ENCODE peak calls at places on chromosomes 16 and 17, in five cellular contexts. F is fibroblast of lung; B is GM23248; O is heart left ventricle; A is CD8-positive, alpha-beta T cell. Z is an unnamed sample.

GRCh38 chr16:79528281-79528680 is 72.3 kb downstream of the MAF start:
- DNase-seq in F (no peak), O (no peak), B (no peak), A (no peak), Z (no peak)

GRCh38 chr16:30658731-30659506 is 688 bp downstream of the FBRS start:
- DNase-seq in B (peak; percentile 99), O (peak; percentile 87), A (no peak), F (peak; percentile 96), Z (peak; percentile 79)

GRCh38 chr16:70634861-70635260 is 11.5 kb upstream of the IL34 start:
- DNase-seq in O (no peak), B (peak; percentile 51), A (no peak), F (peak; percentile 79), Z (no peak)

GRCh38 chr17:63949576-63950250 is 17.6 kb upstream of the CD79B start:
- DNase-seq in O (no peak), A (no peak), B (no peak), F (no peak), Z (no peak)

GRCh38 chr17:2008332-2009126 is 16.6 kb downstream of the RTN4RL1 start:
- DNase-seq in O (no peak), F (no peak), B (no peak), A (no peak), Z (no peak)

GRCh38 chr17:82671071-82671470 is 22.8 kb upstream of the WDR45B start:
- DNase-seq in B (no peak), A (no peak), F (no peak), O (no peak), Z (no peak)

GRCh38 chr17:31582151-31582907 is 190.9 kb downstream of the RAB11FIP4 start:
- DNase-seq in F (peak; percentile 63), A (no peak), O (peak; percentile 85), B (peak; percentile 78), Z (no peak)

GRCh38 chr17:41060052-41060604 is at the start of gene KRTAP2-3:
- DNase-seq in B (peak; percentile 97), O (no peak), F (peak; percentile 99), A (no peak), Z (no peak)

GRCh38 chr17:37691807-37692206 is 48.6 kb upstream of the DDX52 start:
- DNase-seq in O (no peak), B (no peak), A (no peak), F (no peak), Z (no peak)

GRCh38 chr17:55770220-55770870 is 19.5 kb downstream of the PCTP start:
- DNase-seq in O (no peak), F (peak; percentile 53), A (no peak), B (peak; percentile 87), Z (no peak)

GRCh38 chr16:82700541-82701240 is 73.9 kb downstream of the CDH13 start:
- DNase-seq in O (no peak), B (peak; percentile 64), A (no peak), F (peak; percentile 69), Z (no peak)

GRCh38 chr17:22507823-22508222 is 815.5 kb downstream of the KCNJ18 start:
- DNase-seq in F (no peak), A (peak; percentile 21), B (no peak), O (no peak), Z (no peak)

GRCh38 chr16:74991593-74992403 is 6.9 kb upstream of the WDR59 start:
- DNase-seq in A (no peak), O (no peak), B (no peak), F (no peak), Z (peak; percentile 89)

GRCh38 chr16:27511657-27512056 is 38.1 kb downstream of the GTF3C1 start:
- DNase-seq in F (no peak), B (no peak), A (no peak), O (no peak), Z (no peak)

GRCh38 chr17:58412910-58413630 is 4.3 kb downstream of the RNF43 start:
- DNase-seq in B (no peak), F (no peak), A (no peak), O (no peak), Z (no peak)

GRCh38 chr16:82535262-82535661 is 91.5 kb upstream of the CDH13 start:
- DNase-seq in F (no peak), A (no peak), B (no peak), O (no peak), Z (no peak)

GRCh38 chr16:80210787-80211186 is 330.0 kb upstream of the DYNLRB2 start:
- DNase-seq in A (no peak), F (no peak), B (no peak), O (no peak), Z (no peak)

GRCh38 chr16:23407436-23408125 is 45.4 kb downstream of the COG7 start:
- DNase-seq in O (no peak), F (no peak), A (no peak), B (no peak), Z (no peak)

GRCh38 chr17:68200689-68201424 is 47.0 kb upstream of the AMZ2 start:
- DNase-seq in B (peak; percentile 73), O (peak; percentile 90), A (peak; percentile 89), F (peak; percentile 57), Z (peak; percentile 78)

GRCh38 chr17:68201425-68201785 is 46.4 kb upstream of the AMZ2 start:
- DNase-seq in A (no peak), O (no peak), B (no peak), F (no peak), Z (no peak)

GRCh38 chr17:68207651-68208253 is 40.1 kb upstream of the AMZ2 start:
- DNase-seq in B (no peak), F (no peak), O (no peak), A (no peak), Z (no peak)

GRCh38 chr17:68204736-68205135 is 43.1 kb upstream of the AMZ2 start:
- DNase-seq in B (no peak), O (no peak), F (no peak), A (no peak), Z (no peak)

DNA sequence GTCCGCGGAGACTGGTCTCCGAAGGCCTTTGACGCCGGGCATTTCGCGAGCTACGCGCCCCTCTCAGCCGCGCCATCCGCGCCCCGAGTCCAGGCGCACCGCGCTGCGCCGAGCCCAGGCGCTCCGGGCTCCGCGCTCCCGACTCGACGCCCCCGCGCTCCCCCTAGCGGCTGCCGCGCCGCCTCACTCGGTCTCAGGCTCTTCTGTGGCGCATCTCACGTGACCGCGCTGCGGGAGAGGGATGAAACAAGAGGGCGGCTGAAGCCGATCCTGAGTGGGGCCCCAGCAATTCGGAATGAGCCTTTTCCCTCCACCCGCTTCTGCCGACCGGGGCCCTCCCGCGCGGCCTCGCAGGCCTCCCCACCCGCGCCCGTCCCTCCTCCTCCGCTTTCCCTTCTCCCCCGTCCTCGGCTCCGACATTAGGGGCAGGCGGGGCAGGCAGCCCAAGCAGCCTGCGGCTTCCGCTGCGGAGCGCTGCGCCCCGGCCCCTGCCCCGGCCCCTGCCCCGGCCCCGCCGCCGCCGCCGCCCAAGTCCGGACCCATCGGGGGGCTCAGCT is 42.5 kb upstream of the AMZ2 start:
- DNase-seq in B (peak; percentile 94), O (peak; percentile 97), A (peak; percentile 96), F (peak; percentile 79), Z (peak; percentile 94)
- H3K4me3 ChIP-seq in B (peak overlapping the region; percentile 74), O (peak overlapping the region; percentile 79), A (peak overlapping the region; percentile 78), F (peak overlapping the region; percentile 76), Z (peak overlapping the region; percentile 69)

GRCh38 chr16:11913425-11914079 is 2.2 kb downstream of the GSPT1 start:
- DNase-seq in O (no peak), F (peak; percentile 58), B (peak; percentile 72), A (no peak), Z (no peak)
- H3K27ac ChIP-seq in O (peak overlapping the region; percentile 96), F (peak overlapping the region; percentile 8), B (peak overlapping the region; percentile 84), A (peak overlapping the region; percentile 68), Z (no peak overlapping the region)

DNA sequence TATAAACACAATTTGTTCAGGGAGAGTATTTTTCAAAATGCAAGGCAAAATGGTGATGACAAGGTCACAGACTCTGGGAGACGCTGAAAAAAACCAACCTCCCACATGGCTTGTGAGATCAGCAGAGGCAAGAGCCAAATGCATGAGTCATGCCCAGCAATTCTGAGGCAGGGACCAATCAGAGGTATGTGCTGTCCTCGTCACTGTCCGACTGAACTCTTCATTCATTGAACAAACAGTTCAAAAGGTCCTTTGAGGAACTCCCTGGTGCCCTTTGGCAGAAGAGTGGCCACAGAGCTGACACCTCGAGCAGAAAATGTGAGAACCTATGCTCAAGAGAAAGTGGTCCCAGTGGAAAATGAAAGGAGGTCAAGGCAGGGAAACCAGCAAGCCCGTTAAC is 51.0 kb downstream of the CDH11 start:
- DNase-seq in F (peak; percentile 98), O (no peak), A (no peak), B (peak; percentile 98), Z (peak; percentile 44)
- H3K4me3 ChIP-seq in F (peak overlapping the region; percentile 25), O (peak overlapping the region; percentile 18), A (no peak overlapping the region), B (peak overlapping the region; percentile 22), Z (no peak overlapping the region)

GRCh38 chr16:57834936-57835335 is 32.6 kb upstream of the KIFC3 start:
- DNase-seq in A (no peak), B (peak; percentile 70), F (peak; percentile 66), O (no peak), Z (no peak)

GRCh38 chr16:57837305-57838125 is 35.2 kb upstream of the KIFC3 start:
- DNase-seq in A (no peak), B (no peak), F (no peak), O (no peak), Z (no peak)

GRCh38 chr16:57840833-57841232 is 38.5 kb upstream of the KIFC3 start:
- DNase-seq in A (no peak), B (no peak), O (no peak), F (no peak), Z (peak; percentile 66)

GRCh38 chr16:57842606-57843005 is 40.3 kb upstream of the KIFC3 start:
- DNase-seq in A (no peak), F (peak; percentile 36), O (no peak), B (no peak), Z (no peak)

DNA sequence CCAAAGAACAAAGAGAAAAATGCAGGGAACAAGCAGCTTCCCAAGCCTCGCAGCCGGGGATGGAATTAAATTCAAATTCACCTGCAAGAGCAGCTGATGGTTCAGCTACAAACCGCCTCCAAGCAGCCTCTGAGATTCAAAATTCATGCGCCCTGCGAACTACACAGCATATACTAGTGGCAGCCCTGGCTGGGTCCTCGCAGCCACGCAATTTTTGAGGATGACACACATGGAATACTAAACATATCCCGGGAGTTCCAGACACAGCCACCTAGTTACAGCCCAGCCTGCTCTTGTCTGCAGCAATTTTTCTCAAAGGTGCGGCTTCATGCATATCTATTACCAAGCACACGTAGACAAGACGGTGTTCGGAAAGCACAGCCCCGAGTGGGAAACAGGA is 35.9 kb upstream of the KIFC3 start:
- DNase-seq in A (no peak), O (no peak), B (no peak), F (peak; percentile 45), Z (no peak)
- H3K27ac ChIP-seq in A (no peak overlapping the region), O (no peak overlapping the region), B (no peak overlapping the region), F (no peak overlapping the region), Z (no peak overlapping the region)

GRCh38 chr17:28226563-28226962 is 92.4 kb upstream of the TMEM97 start:
- DNase-seq in O (no peak), A (no peak), B (no peak), F (no peak), Z (no peak)
- H3K4me3 ChIP-seq in O (no peak overlapping the region), A (no peak overlapping the region), B (no peak overlapping the region), F (no peak overlapping the region), Z (no peak overlapping the region)

GRCh38 chr17:44222112-44222869 is 2.8 kb upstream of the UBTF start:
- DNase-seq in A (no peak), F (peak; percentile 74), O (peak; percentile 87), B (peak; percentile 89), Z (peak; percentile 87)
- H3K27ac ChIP-seq in A (peak overlapping the region; percentile 81), F (peak overlapping the region; percentile 79), O (peak overlapping the region; percentile 100), B (peak overlapping the region; percentile 85), Z (peak overlapping the region; percentile 96)